ENCODE peak calls at places on chromosome 19, in six cellular contexts. One of them, this sample, is unnamed.

GRCh38 chr19:756821-757688 is 6.1 kb downstream of the MISP start:
- DNase-seq in colonic mucosa: no peak
- DNase-seq in endodermal cell: no peak
- DNase-seq in tibial artery: no peak
- DNase-seq in fibroblast of lung: no peak
- DNase-seq in HCT116: no peak
- DNase-seq in this sample: no peak

GRCh38 chr19:1648926-1649541 is 3.4 kb downstream of the TCF3 start:
- DNase-seq in fibroblast of lung: no peak
- DNase-seq in colonic mucosa: no peak
- DNase-seq in HCT116: no peak
- DNase-seq in endodermal cell: no peak
- DNase-seq in tibial artery: no peak
- DNase-seq in this sample: no peak

GRCh38 chr19:14871619-14872230 is 14.2 kb downstream of the OR7A17 start:
- DNase-seq in fibroblast of lung: peak; percentile 38
- DNase-seq in tibial artery: no peak
- DNase-seq in endodermal cell: no peak
- DNase-seq in colonic mucosa: no peak
- DNase-seq in HCT116: peak; percentile 22
- DNase-seq in this sample: no peak

GRCh38 chr19:57566396-57567256 is 7.0 kb upstream of the ZNF550 start:
- DNase-seq in colonic mucosa: no peak
- DNase-seq in HCT116: peak; percentile 34
- DNase-seq in fibroblast of lung: peak; percentile 54
- DNase-seq in tibial artery: no peak
- DNase-seq in endodermal cell: peak; percentile 44
- DNase-seq in this sample: no peak

GRCh38 chr19:45069056-45069455 is 7.2 kb downstream of the ZNF296 start:
- DNase-seq in tibial artery: no peak
- DNase-seq in endodermal cell: peak; percentile 86
- DNase-seq in fibroblast of lung: no peak
- DNase-seq in HCT116: no peak
- DNase-seq in colonic mucosa: peak; percentile 66
- DNase-seq in this sample: no peak

GRCh38 chr19:58229255-58229639 is 533 bp downstream of the ZNF544 start:
- DNase-seq in tibial artery: no peak
- DNase-seq in fibroblast of lung: peak; percentile 34
- DNase-seq in colonic mucosa: no peak
- DNase-seq in endodermal cell: peak; percentile 81
- DNase-seq in HCT116: no peak
- DNase-seq in this sample: peak; percentile 14

GRCh38 chr19:55198651-55199050 is 10.7 kb downstream of the PTPRH start:
- DNase-seq in fibroblast of lung: no peak
- DNase-seq in endodermal cell: peak; percentile 68
- DNase-seq in tibial artery: no peak
- DNase-seq in HCT116: no peak
- DNase-seq in colonic mucosa: no peak
- DNase-seq in this sample: no peak

GRCh38 chr19:1189419-1189818 is 15.4 kb upstream of the SBNO2 start:
- DNase-seq in tibial artery: no peak
- DNase-seq in endodermal cell: peak; percentile 79
- DNase-seq in colonic mucosa: no peak
- DNase-seq in fibroblast of lung: no peak
- DNase-seq in HCT116: peak; percentile 75
- DNase-seq in this sample: peak; percentile 63

GRCh38 chr19:30651066-30651465 is 278.9 kb downstream of the ZNF536 start:
- DNase-seq in fibroblast of lung: no peak
- DNase-seq in endodermal cell: peak; percentile 25
- DNase-seq in colonic mucosa: no peak
- DNase-seq in HCT116: no peak
- DNase-seq in tibial artery: no peak
- DNase-seq in this sample: no peak

GRCh38 chr19:55345818-55346724 is 6.4 kb downstream of the KMT5C start:
- DNase-seq in HCT116: no peak
- DNase-seq in tibial artery: no peak
- DNase-seq in fibroblast of lung: peak; percentile 41
- DNase-seq in endodermal cell: peak; percentile 45
- DNase-seq in colonic mucosa: peak; percentile 82
- DNase-seq in this sample: no peak

GRCh38 chr19:56253737-56254136 is 18.8 kb upstream of the EDDM13 start:
- DNase-seq in tibial artery: no peak
- DNase-seq in colonic mucosa: no peak
- DNase-seq in endodermal cell: no peak
- DNase-seq in fibroblast of lung: peak; percentile 74
- DNase-seq in HCT116: peak; percentile 41
- DNase-seq in this sample: no peak

GRCh38 chr19:54325194-54325621 is 12.2 kb upstream of the LILRA5 start:
- DNase-seq in endodermal cell: peak; percentile 75
- DNase-seq in colonic mucosa: peak; percentile 29
- DNase-seq in tibial artery: no peak
- DNase-seq in HCT116: peak; percentile 31
- DNase-seq in fibroblast of lung: peak; percentile 33
- DNase-seq in this sample: peak; percentile 10

GRCh38 chr19:17777840-17778620 is 16.9 kb upstream of the B3GNT3 start:
- DNase-seq in HCT116: peak; percentile 90
- DNase-seq in colonic mucosa: peak; percentile 96
- DNase-seq in fibroblast of lung: no peak
- DNase-seq in endodermal cell: peak; percentile 99
- DNase-seq in tibial artery: peak; percentile 73
- DNase-seq in this sample: peak; percentile 23

GRCh38 chr19:37855098-37855497 is 51.3 kb downstream of the WDR87 start:
- DNase-seq in endodermal cell: no peak
- DNase-seq in tibial artery: no peak
- DNase-seq in colonic mucosa: peak; percentile 39
- DNase-seq in HCT116: no peak
- DNase-seq in fibroblast of lung: peak; percentile 25
- DNase-seq in this sample: peak; percentile 14

GRCh38 chr19:8310342-8311055 is 2.3 kb upstream of the CD320 start:
- DNase-seq in colonic mucosa: peak; percentile 16
- DNase-seq in fibroblast of lung: no peak
- DNase-seq in endodermal cell: no peak
- DNase-seq in HCT116: no peak
- DNase-seq in tibial artery: peak; percentile 37
- DNase-seq in this sample: no peak

DNA sequence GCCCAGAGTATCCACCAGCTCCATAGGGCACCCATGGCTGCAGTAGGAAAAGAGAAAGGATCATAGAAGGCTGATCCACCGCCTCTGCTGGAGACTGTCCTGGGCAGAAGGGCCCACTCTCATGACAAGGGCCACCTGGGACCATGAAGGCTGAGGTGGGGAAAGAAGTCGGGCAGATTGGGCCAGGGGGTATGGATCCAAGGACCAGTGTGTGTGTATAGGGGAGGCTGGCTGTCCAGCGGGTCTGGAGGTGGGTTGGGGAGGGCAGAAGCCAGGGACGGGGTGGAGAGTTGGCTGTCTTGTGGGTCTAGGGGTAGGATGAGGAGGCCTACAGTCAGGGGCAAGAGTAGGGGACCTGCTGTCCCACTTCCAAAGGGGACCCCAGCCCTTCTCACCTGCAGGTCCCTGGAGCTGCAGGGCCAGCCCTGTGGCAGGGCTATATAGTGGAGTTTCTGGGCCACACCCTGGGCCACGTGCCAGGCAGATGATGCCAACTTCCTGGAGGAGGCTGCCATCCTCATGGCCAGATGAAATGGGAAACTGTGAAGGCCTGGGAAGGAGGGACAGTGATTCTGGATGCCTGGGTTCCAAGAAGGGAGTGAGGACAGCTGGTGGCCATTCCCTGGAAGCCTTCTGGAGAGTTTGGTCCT is at the start of gene FCGBP:
- DNase-seq in HCT116: no peak
- DNase-seq in colonic mucosa: peak; percentile 91
- DNase-seq in endodermal cell: no peak
- DNase-seq in tibial artery: peak; percentile 58
- DNase-seq in fibroblast of lung: no peak
- DNase-seq in this sample: no peak
- H3K27ac ChIP-seq in HCT116: no peak within 1 kb of the TSS
- H3K27ac ChIP-seq in colonic mucosa: peak within 1 kb of the TSS; percentile 7
- H3K27ac ChIP-seq in endodermal cell: no peak within 1 kb of the TSS
- H3K27ac ChIP-seq in tibial artery: no peak within 1 kb of the TSS
- H3K27ac ChIP-seq in fibroblast of lung: no peak within 1 kb of the TSS
- H3K27ac ChIP-seq in this sample: no peak within 1 kb of the TSS

GRCh38 chr19:10566658-10567410 is 1.0 kb upstream of the KRI1 start:
- DNase-seq in HCT116: no peak
- DNase-seq in fibroblast of lung: no peak
- DNase-seq in endodermal cell: peak; percentile 63
- DNase-seq in colonic mucosa: peak; percentile 38
- DNase-seq in tibial artery: no peak
- DNase-seq in this sample: peak; percentile 71

GRCh38 chr19:10566408-10566657 is 523 bp upstream of the KRI1 start:
- DNase-seq in endodermal cell: no peak
- DNase-seq in tibial artery: no peak
- DNase-seq in colonic mucosa: no peak
- DNase-seq in fibroblast of lung: no peak
- DNase-seq in HCT116: no peak
- DNase-seq in this sample: no peak

GRCh38 chr19:10565567-10566407 is at the start of gene KRI1:
- DNase-seq in endodermal cell: peak; percentile 99
- DNase-seq in HCT116: peak; percentile 90
- DNase-seq in tibial artery: peak; percentile 99
- DNase-seq in colonic mucosa: peak; percentile 99
- DNase-seq in fibroblast of lung: peak; percentile 97
- DNase-seq in this sample: peak; percentile 99

GRCh38 chr19:10562609-10563008 is 3.2 kb downstream of the KRI1 start:
- DNase-seq in colonic mucosa: no peak
- DNase-seq in fibroblast of lung: no peak
- DNase-seq in endodermal cell: no peak
- DNase-seq in tibial artery: no peak
- DNase-seq in HCT116: no peak
- DNase-seq in this sample: no peak

DNA sequence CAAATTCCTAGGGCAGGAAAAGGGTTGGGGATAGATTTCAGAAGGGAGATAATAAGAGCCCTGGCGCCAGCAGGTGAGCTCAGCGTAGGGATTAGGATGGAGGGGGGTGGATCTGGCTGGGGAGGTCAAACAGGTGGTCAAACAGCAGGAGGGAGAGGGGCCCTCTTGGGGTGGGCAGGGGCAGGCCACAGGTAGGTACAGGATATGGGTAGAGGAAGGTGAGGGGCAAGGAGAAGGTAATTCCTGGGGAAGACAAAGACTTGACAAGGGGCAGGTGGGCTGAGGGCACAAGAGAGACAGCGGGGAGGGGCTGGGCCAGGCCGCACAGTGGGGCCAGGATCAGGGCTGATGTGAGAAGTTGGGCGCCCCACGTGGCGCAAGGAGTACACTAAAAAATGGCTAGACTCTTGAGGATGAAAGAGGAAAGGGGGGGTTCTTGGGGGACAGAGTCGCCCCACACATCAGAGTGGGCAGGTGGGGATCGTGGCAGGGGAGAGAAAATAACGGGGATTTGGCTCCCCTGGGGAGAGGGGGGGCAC is 713 bp downstream of the KRI1 start:
- DNase-seq in endodermal cell: peak; percentile 86
- DNase-seq in fibroblast of lung: peak; percentile 32
- DNase-seq in colonic mucosa: peak; percentile 42
- DNase-seq in HCT116: no peak
- DNase-seq in tibial artery: peak; percentile 76
- DNase-seq in this sample: no peak
- TF ChIP-seq CTCF in endodermal cell: no peak
- TF ChIP-seq CTCF in fibroblast of lung: peak; percentile 36
- TF ChIP-seq CTCF in colonic mucosa: no peak
- TF ChIP-seq CTCF in HCT116: peak; percentile 8
- TF ChIP-seq CTCF in tibial artery: no peak
- TF ChIP-seq CTCF in this sample: no peak

GRCh38 chr19:10113592-10113963 is 2.1 kb downstream of the P2RY11 start:
- DNase-seq in colonic mucosa: no peak
- DNase-seq in tibial artery: no peak
- DNase-seq in endodermal cell: no peak
- DNase-seq in HCT116: no peak
- DNase-seq in fibroblast of lung: no peak
- DNase-seq in this sample: no peak

GRCh38 chr19:10115392-10116084 is 4.0 kb downstream of the P2RY11 start:
- DNase-seq in HCT116: no peak
- DNase-seq in fibroblast of lung: no peak
- DNase-seq in tibial artery: no peak
- DNase-seq in endodermal cell: peak; percentile 48
- DNase-seq in colonic mucosa: no peak
- DNase-seq in this sample: no peak

GRCh38 chr19:10116085-10116865 is 3.4 kb downstream of the EIF3G start:
- DNase-seq in colonic mucosa: no peak
- DNase-seq in tibial artery: no peak
- DNase-seq in endodermal cell: no peak
- DNase-seq in HCT116: no peak
- DNase-seq in fibroblast of lung: no peak
- DNase-seq in this sample: no peak

GRCh38 chr19:10113964-10114650 is 2.6 kb downstream of the P2RY11 start:
- DNase-seq in HCT116: no peak
- DNase-seq in colonic mucosa: no peak
- DNase-seq in endodermal cell: peak; percentile 75
- DNase-seq in tibial artery: no peak
- DNase-seq in fibroblast of lung: no peak
- DNase-seq in this sample: no peak

DNA sequence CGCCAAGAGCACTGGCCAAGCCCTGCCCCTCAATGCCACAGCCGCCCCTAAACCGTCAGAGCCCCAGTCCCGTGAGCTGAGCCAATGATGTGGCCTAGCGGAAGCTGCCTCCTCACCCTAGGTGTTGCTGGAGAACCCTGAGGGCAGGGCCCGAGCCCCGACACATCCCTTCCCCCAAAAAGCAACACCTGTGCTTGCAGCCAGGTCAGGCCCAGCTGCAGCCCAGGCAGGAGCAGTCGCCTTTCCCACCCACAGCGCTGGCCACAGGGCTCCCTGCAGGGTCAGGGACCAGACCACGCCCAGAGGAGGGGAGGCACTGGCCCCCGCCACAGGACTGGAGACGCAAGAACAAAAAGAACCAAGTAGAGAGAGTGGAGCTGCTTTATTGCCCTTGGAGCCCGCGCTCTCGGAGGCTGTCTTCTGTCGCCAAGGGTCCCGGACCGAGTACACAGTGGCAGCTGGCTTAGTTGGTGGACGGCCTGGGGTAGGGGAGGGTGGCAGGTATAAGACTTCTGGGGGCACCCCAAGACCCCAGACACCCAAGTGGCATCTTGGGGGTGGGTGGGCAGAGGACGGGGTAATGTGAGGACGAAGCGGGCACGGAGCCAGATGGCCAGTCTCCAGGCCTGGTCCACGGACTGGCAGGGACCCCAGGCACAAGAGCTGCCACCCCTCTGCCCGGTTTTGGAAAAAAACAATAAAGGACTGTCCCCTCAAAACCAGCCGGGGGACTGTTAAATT is 3.3 kb downstream of the P2RY11 start:
- DNase-seq in fibroblast of lung: no peak
- DNase-seq in colonic mucosa: no peak
- DNase-seq in endodermal cell: peak; percentile 70
- DNase-seq in HCT116: no peak
- DNase-seq in tibial artery: no peak
- DNase-seq in this sample: no peak
- H3K27ac ChIP-seq in fibroblast of lung: no peak overlapping the region
- H3K27ac ChIP-seq in colonic mucosa: no peak overlapping the region
- H3K27ac ChIP-seq in endodermal cell: no peak overlapping the region
- H3K27ac ChIP-seq in HCT116: peak overlapping the region; percentile 47
- H3K27ac ChIP-seq in tibial artery: no peak overlapping the region
- H3K27ac ChIP-seq in this sample: no peak overlapping the region

GRCh38 chr19:41263850-41264580 is at the start of gene HNRNPUL1:
- DNase-seq in endodermal cell: peak; percentile 99
- DNase-seq in tibial artery: peak; percentile 100
- DNase-seq in fibroblast of lung: peak; percentile 100
- DNase-seq in HCT116: peak; percentile 100
- DNase-seq in colonic mucosa: peak; percentile 98
- DNase-seq in this sample: peak; percentile 99
- TF ChIP-seq CTCF in endodermal cell: peak; percentile 58
- TF ChIP-seq CTCF in tibial artery: peak; percentile 31
- TF ChIP-seq CTCF in fibroblast of lung: peak; percentile 12
- TF ChIP-seq CTCF in HCT116: peak; percentile 8
- TF ChIP-seq CTCF in colonic mucosa: no peak
- TF ChIP-seq CTCF in this sample: no peak